ENCODE peak calls at places on chromosomes 7 and 10, in four cellular contexts. T is activated T-cell treated with anti-CD3 and anti-CD28 coated beads for 24 hours, G is naive B cell, N is NCI-H2171. K is an unnamed sample.

GRCh38 chr10:14573666-14574261 is 200.9 kb downstream of the FAM107B start:
- DNase-seq in T (no peak), G (no peak), N (no peak), K (no peak)

GRCh38 chr10:77925410-77925794 is 1.2 kb downstream of the DLG5 start:
- DNase-seq in T (no peak), G (no peak), N (no peak), K (no peak)

GRCh38 chr10:112546474-112546873 is 99.5 kb downstream of the VTI1A start:
- DNase-seq in T (no peak), G (no peak), N (no peak), K (no peak)

GRCh38 chr7:24722386-24723177 is 34.7 kb downstream of the GSDME start:
- DNase-seq in T (no peak), G (no peak), N (no peak), K (no peak)

GRCh38 chr7:65981965-65982792 is at the start of gene GUSB:
- DNase-seq in T (peak; percentile 87), G (peak; percentile 86), N (peak; percentile 95), K (peak; percentile 74)

GRCh38 chr7:20430664-20431063 is 100.0 kb downstream of the ITGB8 start:
- DNase-seq in T (no peak), G (no peak), N (no peak), K (no peak)

GRCh38 chr10:98167191-98167590 is 32.7 kb downstream of the R3HCC1L start:
- DNase-seq in T (no peak), G (no peak), N (no peak), K (no peak)

GRCh38 chr10:106111241-106111640 is 1053.3 kb downstream of the SORCS1 start:
- DNase-seq in T (no peak), G (no peak), N (no peak), K (no peak)

GRCh38 chr10:111037868-111038267 is 39.0 kb upstream of the ADRA2A start:
- DNase-seq in T (no peak), G (no peak), N (no peak), K (no peak)

GRCh38 chr7:19146699-19147098 is 1.5 kb upstream of the FERD3L start:
- DNase-seq in T (no peak), G (no peak), N (no peak), K (no peak)

GRCh38 chr10:33402748-33403147 is 68.3 kb upstream of the NRP1 start:
- DNase-seq in T (no peak), G (no peak), N (no peak), K (no peak)

K was measured in GF-D8.